ENCODE peak calls at places on chromosomes 5 and 9, in ten cellular contexts. One of them, this sample, is unnamed.

GRCh38 chr9:134497283-134497860 is 144.2 kb upstream of the COL5A1 start:
- DNase-seq in endothelial cell of umbilical vein: no peak
- DNase-seq in upper lobe of left lung: no peak
- DNase-seq in HCT116: no peak
- DNase-seq in breast epithelium: no peak
- DNase-seq in HepG2: no peak
- DNase-seq in sigmoid colon: no peak
- DNase-seq in K562: no peak
- DNase-seq in prostate gland: no peak
- DNase-seq in GM12878: no peak
- DNase-seq in this sample: no peak

GRCh38 chr9:113985968-113986585 is 92.0 kb downstream of the AMBP start:
- DNase-seq in prostate gland: no peak
- DNase-seq in sigmoid colon: no peak
- DNase-seq in K562: no peak
- DNase-seq in upper lobe of left lung: no peak
- DNase-seq in endothelial cell of umbilical vein: peak; percentile 68
- DNase-seq in GM12878: no peak
- DNase-seq in breast epithelium: no peak
- DNase-seq in HCT116: no peak
- DNase-seq in HepG2: no peak
- DNase-seq in this sample: no peak

GRCh38 chr5:172849636-172850453 is 15.8 kb downstream of the ERGIC1 start:
- DNase-seq in sigmoid colon: no peak
- DNase-seq in K562: no peak
- DNase-seq in prostate gland: peak; percentile 84
- DNase-seq in HCT116: no peak
- DNase-seq in GM12878: peak; percentile 52
- DNase-seq in endothelial cell of umbilical vein: no peak
- DNase-seq in HepG2: no peak
- DNase-seq in upper lobe of left lung: no peak
- DNase-seq in breast epithelium: no peak
- DNase-seq in this sample: peak; percentile 77

GRCh38 chr5:65880673-65881072 is 45.7 kb upstream of the ERBIN start:
- DNase-seq in HCT116: no peak
- DNase-seq in K562: no peak
- DNase-seq in prostate gland: no peak
- DNase-seq in breast epithelium: no peak
- DNase-seq in GM12878: no peak
- DNase-seq in upper lobe of left lung: no peak
- DNase-seq in endothelial cell of umbilical vein: no peak
- DNase-seq in sigmoid colon: no peak
- DNase-seq in HepG2: no peak
- DNase-seq in this sample: no peak

GRCh38 chr5:142248853-142249462 is 75.9 kb downstream of the SPRY4 start:
- DNase-seq in HepG2: no peak
- DNase-seq in breast epithelium: no peak
- DNase-seq in upper lobe of left lung: peak; percentile 81
- DNase-seq in sigmoid colon: no peak
- DNase-seq in prostate gland: peak; percentile 44
- DNase-seq in K562: no peak
- DNase-seq in GM12878: no peak
- DNase-seq in HCT116: no peak
- DNase-seq in endothelial cell of umbilical vein: no peak
- DNase-seq in this sample: peak; percentile 59

GRCh38 chr9:6383551-6384225 is 29.3 kb upstream of the UHRF2 start:
- DNase-seq in endothelial cell of umbilical vein: no peak
- DNase-seq in upper lobe of left lung: no peak
- DNase-seq in sigmoid colon: no peak
- DNase-seq in K562: no peak
- DNase-seq in prostate gland: no peak
- DNase-seq in GM12878: no peak
- DNase-seq in HCT116: no peak
- DNase-seq in HepG2: no peak
- DNase-seq in breast epithelium: no peak
- DNase-seq in this sample: no peak

GRCh38 chr5:34991486-34992238 is 56.1 kb downstream of the AGXT2 start:
- DNase-seq in breast epithelium: no peak
- DNase-seq in HCT116: no peak
- DNase-seq in endothelial cell of umbilical vein: no peak
- DNase-seq in upper lobe of left lung: no peak
- DNase-seq in HepG2: no peak
- DNase-seq in sigmoid colon: no peak
- DNase-seq in K562: no peak
- DNase-seq in GM12878: no peak
- DNase-seq in prostate gland: no peak
- DNase-seq in this sample: no peak

GRCh38 chr5:143469125-143469524 is 65.6 kb upstream of the NR3C1 start:
- DNase-seq in sigmoid colon: no peak
- DNase-seq in breast epithelium: no peak
- DNase-seq in HCT116: no peak
- DNase-seq in endothelial cell of umbilical vein: no peak
- DNase-seq in K562: peak; percentile 35
- DNase-seq in GM12878: no peak
- DNase-seq in HepG2: no peak
- DNase-seq in prostate gland: no peak
- DNase-seq in upper lobe of left lung: no peak
- DNase-seq in this sample: no peak

GRCh38 chr5:135576075-135576599 is 2.7 kb downstream of the CXCL14 start:
- DNase-seq in HepG2: no peak
- DNase-seq in endothelial cell of umbilical vein: no peak
- DNase-seq in upper lobe of left lung: no peak
- DNase-seq in K562: no peak
- DNase-seq in sigmoid colon: no peak
- DNase-seq in prostate gland: no peak
- DNase-seq in GM12878: no peak
- DNase-seq in HCT116: no peak
- DNase-seq in breast epithelium: no peak
- DNase-seq in this sample: no peak

GRCh38 chr5:154394328-154394727 is 51.5 kb upstream of the SAP30L start:
- DNase-seq in K562: no peak
- DNase-seq in upper lobe of left lung: no peak
- DNase-seq in HepG2: no peak
- DNase-seq in GM12878: no peak
- DNase-seq in endothelial cell of umbilical vein: no peak
- DNase-seq in sigmoid colon: no peak
- DNase-seq in prostate gland: no peak
- DNase-seq in breast epithelium: no peak
- DNase-seq in HCT116: no peak
- DNase-seq in this sample: peak; percentile 65

GRCh38 chr5:57246426-57246825 is 72.6 kb downstream of the GPBP1 start:
- DNase-seq in HCT116: no peak
- DNase-seq in sigmoid colon: no peak
- DNase-seq in GM12878: no peak
- DNase-seq in breast epithelium: no peak
- DNase-seq in endothelial cell of umbilical vein: no peak
- DNase-seq in upper lobe of left lung: no peak
- DNase-seq in HepG2: no peak
- DNase-seq in K562: no peak
- DNase-seq in prostate gland: no peak
- DNase-seq in this sample: no peak

GRCh38 chr9:93678199-93679019 is 102.0 kb downstream of the PHF2 start:
- DNase-seq in HCT116: no peak
- DNase-seq in breast epithelium: peak; percentile 39
- DNase-seq in endothelial cell of umbilical vein: no peak
- DNase-seq in HepG2: no peak
- DNase-seq in sigmoid colon: peak; percentile 55
- DNase-seq in upper lobe of left lung: no peak
- DNase-seq in K562: no peak
- DNase-seq in prostate gland: no peak
- DNase-seq in GM12878: no peak
- DNase-seq in this sample: no peak

GRCh38 chr5:52837591-52838001 is 49.9 kb downstream of the ITGA1 start:
- DNase-seq in prostate gland: no peak
- DNase-seq in sigmoid colon: no peak
- DNase-seq in upper lobe of left lung: no peak
- DNase-seq in GM12878: no peak
- DNase-seq in breast epithelium: no peak
- DNase-seq in HCT116: no peak
- DNase-seq in K562: no peak
- DNase-seq in HepG2: no peak
- DNase-seq in endothelial cell of umbilical vein: no peak
- DNase-seq in this sample: no peak

GRCh38 chr5:16784843-16785791 is 151.0 kb downstream of the MYO10 start:
- DNase-seq in breast epithelium: no peak
- DNase-seq in K562: no peak
- DNase-seq in upper lobe of left lung: no peak
- DNase-seq in prostate gland: no peak
- DNase-seq in sigmoid colon: no peak
- DNase-seq in endothelial cell of umbilical vein: no peak
- DNase-seq in HCT116: no peak
- DNase-seq in GM12878: peak; percentile 77
- DNase-seq in HepG2: no peak
- DNase-seq in this sample: no peak

DNA sequence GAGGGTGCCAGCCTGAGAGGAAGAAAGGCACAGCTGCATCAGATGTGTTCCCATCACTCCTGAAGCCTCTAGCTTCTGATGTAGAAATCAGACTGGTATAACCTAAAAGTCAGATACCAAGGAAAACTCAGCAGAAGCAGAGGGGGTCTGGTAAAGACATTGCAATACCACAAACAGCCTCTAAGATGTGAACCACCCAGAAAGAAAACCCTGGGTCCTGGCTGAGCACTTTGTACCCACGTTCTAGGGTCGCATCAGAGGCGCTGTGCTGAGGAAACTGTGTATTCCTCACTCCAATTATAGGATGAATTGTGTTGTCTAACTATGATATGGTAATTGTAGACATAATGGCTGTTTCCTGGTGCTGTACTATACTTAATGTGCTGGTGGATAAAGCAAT is 275.6 kb downstream of the IRX2 start:
- DNase-seq in breast epithelium: no peak
- DNase-seq in HCT116: no peak
- DNase-seq in prostate gland: no peak
- DNase-seq in upper lobe of left lung: no peak
- DNase-seq in GM12878: no peak
- DNase-seq in HepG2: no peak
- DNase-seq in endothelial cell of umbilical vein: no peak
- DNase-seq in K562: peak; percentile 28
- DNase-seq in sigmoid colon: no peak
- DNase-seq in this sample: no peak
- TF ChIP-seq POLR2AphosphoS5 in breast epithelium: no peak
- TF ChIP-seq POLR2AphosphoS5 in HCT116: no peak
- TF ChIP-seq POLR2AphosphoS5 in prostate gland: no peak
- TF ChIP-seq POLR2AphosphoS5 in upper lobe of left lung: no peak
- TF ChIP-seq POLR2AphosphoS5 in GM12878: no peak
- TF ChIP-seq POLR2AphosphoS5 in HepG2: no peak
- TF ChIP-seq POLR2AphosphoS5 in endothelial cell of umbilical vein: no peak
- TF ChIP-seq POLR2AphosphoS5 in K562: no peak
- TF ChIP-seq POLR2AphosphoS5 in sigmoid colon: no peak
- TF ChIP-seq POLR2AphosphoS5 in this sample: no peak

GRCh38 chr5:72180925-72181324 is 73.7 kb downstream of the MAP1B start:
- DNase-seq in prostate gland: no peak
- DNase-seq in sigmoid colon: no peak
- DNase-seq in K562: no peak
- DNase-seq in HCT116: no peak
- DNase-seq in HepG2: no peak
- DNase-seq in GM12878: no peak
- DNase-seq in breast epithelium: no peak
- DNase-seq in endothelial cell of umbilical vein: no peak
- DNase-seq in upper lobe of left lung: no peak
- DNase-seq in this sample: no peak
- TF ChIP-seq POLR2AphosphoS5 in prostate gland: no peak
- TF ChIP-seq POLR2AphosphoS5 in sigmoid colon: no peak
- TF ChIP-seq POLR2AphosphoS5 in K562: no peak
- TF ChIP-seq POLR2AphosphoS5 in HCT116: no peak
- TF ChIP-seq POLR2AphosphoS5 in HepG2: no peak
- TF ChIP-seq POLR2AphosphoS5 in GM12878: no peak
- TF ChIP-seq POLR2AphosphoS5 in breast epithelium: no peak
- TF ChIP-seq POLR2AphosphoS5 in endothelial cell of umbilical vein: no peak
- TF ChIP-seq POLR2AphosphoS5 in upper lobe of left lung: no peak
- TF ChIP-seq POLR2AphosphoS5 in this sample: no peak

DNA sequence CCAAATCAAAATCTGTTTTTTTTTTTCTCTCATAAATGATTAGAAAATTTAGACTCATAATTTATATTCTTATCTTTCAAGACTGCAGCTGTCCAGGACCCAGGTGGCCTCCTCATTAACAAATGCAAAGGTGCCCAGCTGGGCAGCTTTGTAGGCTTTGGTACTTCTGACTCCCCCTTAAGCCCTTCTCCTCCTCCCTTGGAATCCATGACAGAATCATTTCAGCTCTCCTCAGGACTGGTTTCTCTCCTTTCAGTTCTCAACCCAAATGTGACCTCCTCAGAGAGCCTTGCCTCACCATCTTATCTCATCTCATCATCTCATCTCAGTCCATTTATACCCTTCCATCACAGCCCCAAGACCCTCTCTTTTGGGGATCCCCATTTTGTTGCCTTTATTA is 221.7 kb downstream of the KIAA0825 start:
- DNase-seq in HCT116: no peak
- DNase-seq in HepG2: no peak
- DNase-seq in sigmoid colon: no peak
- DNase-seq in upper lobe of left lung: no peak
- DNase-seq in breast epithelium: no peak
- DNase-seq in prostate gland: no peak
- DNase-seq in GM12878: no peak
- DNase-seq in endothelial cell of umbilical vein: no peak
- DNase-seq in K562: no peak
- DNase-seq in this sample: no peak
- TF ChIP-seq POLR2AphosphoS5 in HCT116: no peak
- TF ChIP-seq POLR2AphosphoS5 in HepG2: no peak
- TF ChIP-seq POLR2AphosphoS5 in sigmoid colon: no peak
- TF ChIP-seq POLR2AphosphoS5 in upper lobe of left lung: no peak
- TF ChIP-seq POLR2AphosphoS5 in breast epithelium: no peak
- TF ChIP-seq POLR2AphosphoS5 in prostate gland: no peak
- TF ChIP-seq POLR2AphosphoS5 in GM12878: no peak
- TF ChIP-seq POLR2AphosphoS5 in endothelial cell of umbilical vein: no peak
- TF ChIP-seq POLR2AphosphoS5 in K562: no peak
- TF ChIP-seq POLR2AphosphoS5 in this sample: no peak

DNA sequence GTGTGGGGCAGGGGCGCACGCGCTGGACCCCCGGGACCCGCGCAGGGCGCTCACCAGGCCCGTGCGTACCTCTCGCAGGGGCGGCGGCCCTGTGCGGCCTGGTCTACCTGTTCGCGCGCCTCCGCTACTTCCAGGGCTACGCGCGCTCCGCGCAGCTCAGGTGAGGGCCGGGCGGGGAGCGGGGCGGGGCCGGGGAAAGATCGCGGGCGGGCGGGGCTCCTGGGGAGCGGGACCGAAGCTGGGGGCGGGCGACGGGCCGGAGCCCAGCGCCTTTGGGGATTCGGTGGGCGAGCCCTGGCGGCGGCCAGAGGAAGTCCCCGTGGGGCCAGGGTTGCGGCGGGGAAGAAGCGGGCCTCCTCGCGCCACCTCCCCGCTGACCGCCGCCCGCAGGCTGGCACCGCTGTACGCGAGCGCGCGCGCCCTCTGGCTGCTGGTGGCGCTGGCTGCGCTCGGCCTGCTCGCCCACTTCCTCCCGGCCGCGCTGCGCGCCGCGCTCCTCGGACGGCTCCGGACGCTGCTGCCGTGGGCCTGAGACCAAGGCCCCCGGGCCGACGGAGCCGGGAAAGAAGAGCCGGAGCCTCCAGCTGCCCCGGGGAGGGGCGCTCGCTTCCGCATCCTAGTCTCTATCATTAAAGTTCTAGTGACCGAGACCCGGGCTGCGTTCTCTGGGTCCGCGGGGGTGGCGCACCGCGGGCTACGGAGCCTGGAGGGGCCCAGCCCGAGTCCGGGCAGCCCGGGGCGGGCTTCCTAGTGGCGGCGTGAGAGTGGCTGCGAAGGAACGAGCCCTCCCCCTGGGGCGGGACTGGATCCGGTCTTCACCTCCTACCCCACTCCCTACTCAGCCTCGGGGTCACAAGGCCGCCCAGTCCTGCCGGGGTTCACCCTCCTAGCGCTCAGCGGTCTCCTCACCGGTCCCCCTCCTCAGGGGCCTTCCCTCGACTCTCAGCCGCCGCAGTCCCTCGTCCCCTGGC is 2.4 kb downstream of the LTC4S start:
- DNase-seq in HCT116: no peak
- DNase-seq in upper lobe of left lung: peak; percentile 97
- DNase-seq in GM12878: peak; percentile 31
- DNase-seq in breast epithelium: peak; percentile 76
- DNase-seq in sigmoid colon: peak; percentile 87
- DNase-seq in HepG2: peak; percentile 63
- DNase-seq in endothelial cell of umbilical vein: peak; percentile 78
- DNase-seq in prostate gland: peak; percentile 81
- DNase-seq in K562: no peak
- DNase-seq in this sample: peak; percentile 88
- TF ChIP-seq POLR2AphosphoS5 in HCT116: peak; percentile 85
- TF ChIP-seq POLR2AphosphoS5 in upper lobe of left lung: no peak
- TF ChIP-seq POLR2AphosphoS5 in GM12878: peak; percentile 52
- TF ChIP-seq POLR2AphosphoS5 in breast epithelium: no peak
- TF ChIP-seq POLR2AphosphoS5 in sigmoid colon: peak; percentile 20
- TF ChIP-seq POLR2AphosphoS5 in HepG2: peak; percentile 61
- TF ChIP-seq POLR2AphosphoS5 in endothelial cell of umbilical vein: peak; percentile 85
- TF ChIP-seq POLR2AphosphoS5 in prostate gland: peak; percentile 54
- TF ChIP-seq POLR2AphosphoS5 in K562: no peak
- TF ChIP-seq POLR2AphosphoS5 in this sample: peak; percentile 66